ENCODE peak calls at places on chromosomes 5 and 9, in four cellular contexts. One of them, this sample, is unnamed.
A peak's percentile ranks its signal among the peaks of the same experiment; 100 is the strongest.

GRCh38 chr9:38650564-38650963 is 30.2 kb upstream of the ANKRD18A start:
- DNase-seq in HL-60: no peak
- DNase-seq in GM12878: no peak
- DNase-seq in K562: no peak
- DNase-seq in this sample: no peak

GRCh38 chr5:43973908-43974307 is 370.9 kb downstream of the NNT start:
- DNase-seq in K562: no peak
- DNase-seq in GM12878: no peak
- DNase-seq in HL-60: no peak
- DNase-seq in this sample: no peak

GRCh38 chr9:135282001-135282731 is 194.7 kb downstream of the OLFM1 start:
- DNase-seq in HL-60: no peak
- DNase-seq in GM12878: no peak
- DNase-seq in K562: no peak
- DNase-seq in this sample: no peak

GRCh38 chr5:72695659-72696058 is 120.8 kb upstream of the TNPO1 start:
- DNase-seq in HL-60: no peak
- DNase-seq in K562: no peak
- DNase-seq in GM12878: no peak
- DNase-seq in this sample: no peak

GRCh38 chr5:167899490-167899889 is 392.0 kb upstream of the WWC1 start:
- DNase-seq in GM12878: no peak
- DNase-seq in HL-60: no peak
- DNase-seq in K562: no peak
- DNase-seq in this sample: no peak

GRCh38 chr9:75455444-75455921 is 367.2 kb downstream of the OSTF1 start:
- DNase-seq in K562: no peak
- DNase-seq in HL-60: no peak
- DNase-seq in GM12878: peak; percentile 26
- DNase-seq in this sample: no peak

GRCh38 chr5:124697912-124698690 is 48.3 kb downstream of the ZNF608 start:
- DNase-seq in HL-60: no peak
- DNase-seq in GM12878: no peak
- DNase-seq in K562: no peak
- DNase-seq in this sample: no peak

GRCh38 chr5:143554194-143554717 is 150.8 kb upstream of the NR3C1 start:
- DNase-seq in K562: no peak
- DNase-seq in HL-60: peak; percentile 69
- DNase-seq in GM12878: no peak
- DNase-seq in this sample: no peak

GRCh38 chr5:156654444-156654843 is 195.7 kb upstream of the PPP1R2B start:
- DNase-seq in HL-60: no peak
- DNase-seq in GM12878: no peak
- DNase-seq in K562: no peak
- DNase-seq in this sample: no peak

GRCh38 chr9:6667633-6668280 is 22.2 kb upstream of the GLDC start:
- DNase-seq in GM12878: no peak
- DNase-seq in K562: peak; percentile 15
- DNase-seq in HL-60: no peak
- DNase-seq in this sample: no peak

GRCh38 chr5:75007537-75007847 is 44.9 kb downstream of the GCNT4 start:
- DNase-seq in K562: no peak
- DNase-seq in GM12878: no peak
- DNase-seq in HL-60: no peak
- DNase-seq in this sample: no peak

GRCh38 chr5:157442989-157443619 is 16.9 kb upstream of the NIPAL4 start:
- DNase-seq in HL-60: no peak
- DNase-seq in K562: no peak
- DNase-seq in GM12878: no peak
- DNase-seq in this sample: no peak

GRCh38 chr5:125137535-125137934 is 391.1 kb upstream of the ZNF608 start:
- DNase-seq in HL-60: no peak
- DNase-seq in GM12878: no peak
- DNase-seq in K562: no peak
- DNase-seq in this sample: no peak

GRCh38 chr5:123538670-123539459 is 26.9 kb downstream of the CSNK1G3 start:
- DNase-seq in K562: no peak
- DNase-seq in HL-60: no peak
- DNase-seq in GM12878: no peak
- DNase-seq in this sample: no peak

DNA sequence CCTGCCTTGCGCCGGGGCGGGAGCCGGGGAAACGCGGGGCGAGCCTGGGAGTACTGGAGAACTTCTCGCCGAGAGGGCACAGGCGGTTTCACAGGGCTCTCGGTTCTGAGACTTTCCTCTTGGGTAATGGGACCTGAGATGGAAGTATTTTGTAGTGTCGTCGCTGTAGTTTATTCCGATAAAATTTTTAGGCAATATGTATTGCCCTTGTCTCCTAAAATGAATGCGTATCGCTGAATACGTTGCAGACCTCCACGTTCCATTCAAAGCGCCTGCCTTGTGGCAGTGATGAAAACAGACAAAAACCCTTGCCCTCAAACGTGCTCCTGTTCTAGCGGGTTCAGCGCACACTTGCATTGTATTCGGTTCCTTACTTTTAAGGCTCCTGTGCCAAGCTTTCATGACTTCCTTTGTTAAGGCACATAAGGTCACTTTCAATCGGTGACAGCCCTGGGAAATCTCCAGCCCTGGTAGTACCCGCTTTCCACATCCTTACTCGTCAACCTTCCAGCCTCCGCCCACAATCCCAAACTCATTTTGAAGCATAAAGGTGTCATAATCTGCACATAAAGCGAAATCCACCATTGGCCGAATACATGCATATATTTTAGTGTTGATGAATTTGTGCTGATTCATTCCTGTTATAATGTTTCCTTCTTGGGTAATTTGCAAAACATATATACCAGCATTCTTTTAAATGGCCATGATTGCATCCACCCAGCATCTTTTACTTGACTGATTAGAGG is 694 bp downstream of the RMI1 start:
- DNase-seq in HL-60: peak; percentile 62
- DNase-seq in K562: no peak
- DNase-seq in GM12878: no peak
- DNase-seq in this sample: no peak
- TF ChIP-seq SPI1 in HL-60: no peak
- TF ChIP-seq SPI1 in K562: no peak
- TF ChIP-seq SPI1 in GM12878: no peak
- TF ChIP-seq SPI1 in this sample: no peak

DNA sequence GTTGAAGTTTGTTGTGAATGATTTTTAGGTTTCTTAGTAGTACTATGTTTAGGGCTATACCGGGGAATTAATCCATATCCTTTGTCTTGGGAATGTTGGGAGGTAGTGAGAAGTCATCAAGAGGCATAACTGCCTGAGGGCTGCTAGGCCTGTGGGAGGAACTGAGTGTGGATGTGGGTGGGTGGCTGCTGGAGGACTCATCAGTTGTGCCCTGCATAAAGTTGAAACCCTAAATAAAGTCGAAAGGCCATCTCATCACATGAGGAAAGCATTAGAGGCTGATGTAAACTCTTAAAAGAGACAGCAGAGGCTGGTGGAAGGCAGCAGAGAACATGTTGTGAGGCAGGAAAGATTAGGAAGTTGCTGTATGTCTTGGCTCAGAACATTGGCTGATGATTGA is 143.7 kb downstream of the MAST4 start:
- DNase-seq in HL-60: no peak
- DNase-seq in K562: no peak
- DNase-seq in GM12878: no peak
- DNase-seq in this sample: no peak
- TF ChIP-seq POLR2AphosphoS5 in HL-60: no peak
- TF ChIP-seq POLR2AphosphoS5 in K562: no peak
- TF ChIP-seq POLR2AphosphoS5 in GM12878: no peak
- TF ChIP-seq POLR2AphosphoS5 in this sample: no peak

DNA sequence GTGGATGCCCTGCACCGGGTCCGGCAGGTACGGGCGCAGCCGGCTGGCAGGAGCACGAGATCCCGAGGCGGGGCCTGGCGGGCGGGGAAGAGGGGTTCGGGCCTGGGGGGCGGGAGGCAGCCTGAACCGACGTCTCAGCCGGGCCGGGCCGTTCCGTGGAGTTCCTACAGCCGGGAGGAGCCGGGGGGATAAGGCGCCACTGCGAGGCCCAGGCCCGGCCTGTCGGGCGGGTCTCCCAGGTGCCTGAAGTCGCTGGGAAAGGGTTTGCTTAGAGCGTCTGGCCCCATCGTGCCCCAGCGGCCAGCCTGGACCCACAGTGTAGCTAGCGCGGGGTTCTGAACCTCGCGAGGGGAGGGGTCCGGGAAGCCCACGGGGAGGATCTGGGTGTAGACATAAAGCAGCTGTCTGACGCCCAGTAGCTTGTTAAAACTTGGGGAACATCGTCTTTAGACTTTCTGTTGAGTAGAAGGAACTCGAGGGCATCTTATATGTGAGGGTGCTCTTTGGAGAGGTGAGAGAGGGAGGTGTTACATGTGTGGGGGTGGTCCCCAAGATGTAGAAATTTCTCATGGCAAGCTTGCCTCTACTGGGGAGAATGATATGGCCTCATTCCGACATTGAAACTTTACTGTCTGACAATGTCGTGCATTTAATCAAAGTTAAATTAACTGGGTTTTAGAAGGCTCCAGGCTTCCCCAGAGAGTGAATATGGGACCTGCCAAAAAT is 524 bp downstream of the FUBP3 start:
- DNase-seq in K562: no peak
- DNase-seq in GM12878: no peak
- DNase-seq in HL-60: no peak
- DNase-seq in this sample: no peak
- TF ChIP-seq SPI1 in K562: no peak
- TF ChIP-seq SPI1 in GM12878: no peak
- TF ChIP-seq SPI1 in HL-60: no peak
- TF ChIP-seq SPI1 in this sample: no peak

DNA sequence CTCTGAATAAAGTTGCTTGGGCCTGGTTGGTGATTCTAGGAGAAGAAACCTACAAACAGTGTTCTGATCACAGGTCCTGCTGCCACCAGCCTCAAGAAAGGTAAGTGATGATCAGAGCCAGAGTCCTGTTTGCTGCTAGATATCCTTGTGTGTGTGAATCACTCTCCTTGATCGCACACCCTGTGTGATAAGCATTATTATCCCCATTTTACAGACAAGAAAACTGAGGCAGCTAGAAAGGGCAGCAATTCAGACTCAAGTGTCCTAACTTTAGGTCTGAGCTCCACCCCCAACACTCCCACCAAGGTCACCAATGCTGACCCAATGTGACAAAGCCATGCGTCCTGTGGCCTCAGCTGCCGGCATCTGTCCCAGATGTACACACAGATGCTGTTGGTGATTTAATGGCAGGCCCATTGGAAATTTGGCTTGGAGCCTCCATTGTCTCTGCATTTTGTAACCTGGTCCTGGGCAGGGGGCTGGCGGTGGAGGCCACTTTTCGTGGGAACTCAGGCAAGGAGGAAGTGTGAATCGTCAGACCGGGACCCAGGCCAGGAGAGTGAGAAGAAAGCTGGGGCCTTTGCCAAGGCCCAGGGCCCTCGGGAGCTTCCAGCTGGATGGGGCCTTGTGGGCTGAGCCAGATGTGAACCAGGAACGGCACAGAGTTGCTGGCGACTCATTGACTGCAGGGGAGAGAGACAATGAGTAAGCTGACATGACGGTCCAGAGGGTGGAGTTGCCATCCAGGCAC is 29.8 kb upstream of the GGTA1 start:
- DNase-seq in HL-60: no peak
- DNase-seq in GM12878: no peak
- DNase-seq in K562: no peak
- DNase-seq in this sample: no peak
- TF ChIP-seq POLR2AphosphoS5 in HL-60: no peak
- TF ChIP-seq POLR2AphosphoS5 in GM12878: no peak
- TF ChIP-seq POLR2AphosphoS5 in K562: no peak
- TF ChIP-seq POLR2AphosphoS5 in this sample: no peak

GRCh38 chr5:175847503-175847902 is 23.9 kb upstream of the CPLX2 start:
- DNase-seq in GM12878: no peak
- DNase-seq in K562: peak; percentile 19
- DNase-seq in HL-60: peak; percentile 29
- DNase-seq in this sample: peak; percentile 22

GRCh38 chr5:175846332-175846731 is 25.0 kb upstream of the CPLX2 start:
- DNase-seq in HL-60: no peak
- DNase-seq in K562: no peak
- DNase-seq in GM12878: no peak
- DNase-seq in this sample: no peak

GRCh38 chr5:175848676-175849075 is 22.7 kb upstream of the CPLX2 start:
- DNase-seq in HL-60: no peak
- DNase-seq in K562: no peak
- DNase-seq in GM12878: no peak
- DNase-seq in this sample: no peak

GRCh38 chr5:175845229-175845628 is 26.1 kb upstream of the CPLX2 start:
- DNase-seq in GM12878: no peak
- DNase-seq in HL-60: no peak
- DNase-seq in K562: no peak
- DNase-seq in this sample: no peak

GRCh38 chr5:175847061-175847460 is 24.3 kb upstream of the CPLX2 start:
- DNase-seq in HL-60: no peak
- DNase-seq in K562: no peak
- DNase-seq in GM12878: no peak
- DNase-seq in this sample: no peak
- TF ChIP-seq SPI1 in HL-60: no peak
- TF ChIP-seq SPI1 in K562: no peak
- TF ChIP-seq SPI1 in GM12878: no peak
- TF ChIP-seq SPI1 in this sample: no peak